ENCODE peak calls at places on chromosomes 11 and 22, in ten cellular contexts. M, O, K, Z, E, I, G, W, R and F are unnamed samples.
A peak's percentile ranks its signal among the peaks of the same experiment; 100 is the strongest.

GRCh38 chr11:44304091-44305084 is 5.6 kb downstream of the ALX4 start:
- DNase-seq in M (no peak), O (no peak), K (no peak), Z (no peak), E (no peak), I (peak; percentile 10), G (no peak), W (no peak), R (no peak), F (no peak)

GRCh38 chr11:129373489-129373953 is 2.1 kb upstream of the BARX2 start:
- DNase-seq in M (no peak), O (no peak), K (no peak), Z (no peak), E (no peak), I (no peak), G (no peak), W (no peak), R (no peak), F (no peak)

GRCh38 chr22:37647317-37647716 is 7.8 kb downstream of the SH3BP1 start:
- DNase-seq in M (no peak), O (no peak), K (no peak), Z (no peak), E (no peak), I (no peak), G (no peak), W (no peak), R (no peak), F (no peak)

GRCh38 chr11:62392944-62393628 is 25.7 kb upstream of the SCGB1A1 start:
- DNase-seq in M (no peak), O (no peak), K (no peak), Z (no peak), E (no peak), I (no peak), G (no peak), W (no peak), R (no peak), F (no peak)

GRCh38 chr11:49208006-49208721 is at the start of gene FOLH1:
- DNase-seq in M (peak; percentile 48), O (peak; percentile 75), K (no peak), Z (peak; percentile 4), E (no peak), I (no peak), G (no peak), W (no peak), R (peak; percentile 28), F (no peak)

GRCh38 chr11:79482800-79483199 is 42.0 kb upstream of the TENM4 start:
- DNase-seq in M (peak; percentile 67), O (no peak), K (no peak), Z (no peak), E (no peak), I (no peak), G (no peak), W (no peak), R (no peak), F (no peak)

GRCh38 chr11:18612394-18612793 is 12.8 kb downstream of the MISFA start:
- DNase-seq in M (no peak), O (no peak), K (no peak), Z (no peak), E (no peak), I (no peak), G (no peak), W (no peak), R (no peak), F (no peak)

GRCh38 chr22:29080061-29080975 is 7.5 kb downstream of the KREMEN1 start:
- DNase-seq in M (no peak), O (no peak), K (peak; percentile 40), Z (peak; percentile 48), E (no peak), I (no peak), G (no peak), W (no peak), R (peak; percentile 43), F (no peak)

GRCh38 chr11:13962562-13963168 is at the start of gene SPON1:
- DNase-seq in M (no peak), O (no peak), K (no peak), Z (peak; percentile 62), E (peak; percentile 21), I (no peak), G (no peak), W (no peak), R (peak; percentile 20), F (peak; percentile 77)

GRCh38 chr11:1269957-1270356 is 39.5 kb downstream of the TOLLIP start:
- DNase-seq in M (no peak), O (no peak), K (no peak), Z (no peak), E (no peak), I (no peak), G (no peak), W (no peak), R (no peak), F (no peak)

GRCh38 chr11:46234261-46234660 is 43.2 kb upstream of the CREB3L1 start:
- DNase-seq in M (no peak), O (no peak), K (no peak), Z (no peak), E (no peak), I (no peak), G (no peak), W (no peak), R (no peak), F (no peak)

GRCh38 chr11:103202048-103202651 is 92.9 kb downstream of the DYNC2H1 start:
- DNase-seq in M (peak; percentile 32), O (no peak), K (no peak), Z (peak; percentile 40), E (no peak), I (peak; percentile 22), G (no peak), W (no peak), R (no peak), F (no peak)

GRCh38 chr11:111944139-111944538 is 7.0 kb downstream of the DIXDC1 start:
- DNase-seq in M (peak; percentile 53), O (no peak), K (no peak), Z (no peak), E (no peak), I (peak; percentile 83), G (no peak), W (no peak), R (no peak), F (no peak)

GRCh38 chr11:2360081-2360642 is 16.9 kb upstream of the CD81 start:
- DNase-seq in M (no peak), O (no peak), K (no peak), Z (no peak), E (no peak), I (no peak), G (no peak), W (no peak), R (no peak), F (no peak)

GRCh38 chr22:49026476-49027121 is 801.1 kb downstream of the BRD1 start:
- DNase-seq in M (no peak), O (no peak), K (no peak), Z (no peak), E (no peak), I (no peak), G (no peak), W (no peak), R (no peak), F (no peak)

GRCh38 chr22:38572065-38572464 is 2.1 kb upstream of the DMC1 start:
- DNase-seq in M (peak; percentile 61), O (no peak), K (no peak), Z (peak; percentile 53), E (no peak), I (peak; percentile 65), G (no peak), W (no peak), R (no peak), F (no peak)

GRCh38 chr22:40070701-40071100 is 75.9 kb downstream of the FAM83F start:
- DNase-seq in M (no peak), O (no peak), K (no peak), Z (no peak), E (no peak), I (no peak), G (no peak), W (no peak), R (no peak), F (no peak)

GRCh38 chr22:19576460-19577421 is 52.5 kb upstream of the CLDN5 start:
- DNase-seq in M (peak; percentile 77), O (no peak), K (no peak), Z (peak; percentile 58), E (no peak), I (peak; percentile 78), G (no peak), W (peak; percentile 27), R (no peak), F (no peak)

GRCh38 chr22:32950366-32950765 is 107.8 kb downstream of the SYN3 start:
- DNase-seq in M (peak; percentile 9), O (no peak), K (no peak), Z (no peak), E (no peak), I (no peak), G (no peak), W (no peak), R (no peak), F (no peak)

GRCh38 chr11:62930157-62930556 is 9.0 kb upstream of the CHRM1 start:
- DNase-seq in M (no peak), O (no peak), K (no peak), Z (no peak), E (no peak), I (no peak), G (no peak), W (no peak), R (no peak), F (no peak)

GRCh38 chr22:49195636-49196035 is 632.0 kb downstream of the BRD1 start:
- DNase-seq in M (no peak), O (no peak), K (no peak), Z (no peak), E (no peak), I (no peak), G (no peak), W (no peak), R (no peak), F (no peak)

GRCh38 chr11:69518081-69518950 is 36.9 kb downstream of the LINC01488 start:
- DNase-seq in M (no peak), O (no peak), K (no peak), Z (no peak), E (no peak), I (peak; percentile 80), G (no peak), W (no peak), R (no peak), F (no peak)